ENCODE peak calls at places on chromosomes 7 and 10, in six cellular contexts. One of them, this sample, is unnamed.

GRCh38 chr10:28778524-28778923 is 101.2 kb downstream of the BAMBI start:
- DNase-seq in Caco-2: no peak
- DNase-seq in DND-41: no peak
- DNase-seq in heart right ventricle: no peak
- DNase-seq in cardiac muscle cell: peak; percentile 22
- DNase-seq in psoas muscle: no peak
- DNase-seq in this sample: no peak

GRCh38 chr7:125561006-125561405 is 631.4 kb upstream of the POT1 start:
- DNase-seq in Caco-2: no peak
- DNase-seq in DND-41: no peak
- DNase-seq in heart right ventricle: no peak
- DNase-seq in cardiac muscle cell: no peak
- DNase-seq in psoas muscle: no peak
- DNase-seq in this sample: no peak

GRCh38 chr10:80277567-80278250 is 11.7 kb downstream of the MAT1A start:
- DNase-seq in Caco-2: no peak
- DNase-seq in DND-41: no peak
- DNase-seq in heart right ventricle: no peak
- DNase-seq in cardiac muscle cell: no peak
- DNase-seq in psoas muscle: no peak
- DNase-seq in this sample: no peak

GRCh38 chr10:48430402-48430993 is 124.0 kb downstream of the MAPK8 start:
- DNase-seq in Caco-2: no peak
- DNase-seq in DND-41: no peak
- DNase-seq in heart right ventricle: no peak
- DNase-seq in cardiac muscle cell: no peak
- DNase-seq in psoas muscle: no peak
- DNase-seq in this sample: no peak

GRCh38 chr10:61987951-61988379 is 86.5 kb downstream of the ARID5B start:
- DNase-seq in Caco-2: no peak
- DNase-seq in DND-41: no peak
- DNase-seq in heart right ventricle: no peak
- DNase-seq in cardiac muscle cell: no peak
- DNase-seq in psoas muscle: no peak
- DNase-seq in this sample: peak; percentile 81

GRCh38 chr7:517848-518629 is 1.6 kb downstream of the PDGFA start:
- DNase-seq in Caco-2: no peak
- DNase-seq in DND-41: peak; percentile 55
- DNase-seq in heart right ventricle: peak; percentile 72
- DNase-seq in cardiac muscle cell: peak; percentile 83
- DNase-seq in psoas muscle: peak; percentile 86
- DNase-seq in this sample: no peak

GRCh38 chr10:29039659-29040309 is 249.1 kb upstream of the LYZL1 start:
- DNase-seq in Caco-2: no peak
- DNase-seq in DND-41: no peak
- DNase-seq in heart right ventricle: no peak
- DNase-seq in cardiac muscle cell: peak; percentile 96
- DNase-seq in psoas muscle: no peak
- DNase-seq in this sample: no peak

GRCh38 chr10:122221958-122222357 is 49.1 kb upstream of the BTBD16 start:
- DNase-seq in Caco-2: no peak
- DNase-seq in DND-41: no peak
- DNase-seq in heart right ventricle: no peak
- DNase-seq in cardiac muscle cell: no peak
- DNase-seq in psoas muscle: no peak
- DNase-seq in this sample: no peak

GRCh38 chr10:3806603-3807002 is 21.6 kb upstream of the KLF6 start:
- DNase-seq in Caco-2: peak; percentile 76
- DNase-seq in DND-41: no peak
- DNase-seq in heart right ventricle: no peak
- DNase-seq in cardiac muscle cell: peak; percentile 67
- DNase-seq in psoas muscle: no peak
- DNase-seq in this sample: no peak

GRCh38 chr7:29170781-29171180 is 23.8 kb upstream of the CHN2 start:
- DNase-seq in Caco-2: no peak
- DNase-seq in DND-41: no peak
- DNase-seq in heart right ventricle: no peak
- DNase-seq in cardiac muscle cell: no peak
- DNase-seq in psoas muscle: no peak
- DNase-seq in this sample: no peak

GRCh38 chr7:142459557-142459963 is 201.7 kb upstream of the PRSS58 start:
- DNase-seq in Caco-2: peak; percentile 67
- DNase-seq in DND-41: peak; percentile 74
- DNase-seq in heart right ventricle: no peak
- DNase-seq in cardiac muscle cell: peak; percentile 86
- DNase-seq in psoas muscle: no peak
- DNase-seq in this sample: no peak

GRCh38 chr7:157851501-157852067 is 514.8 kb downstream of the DNAJB6 start:
- DNase-seq in Caco-2: no peak
- DNase-seq in DND-41: peak; percentile 91
- DNase-seq in heart right ventricle: peak; percentile 56
- DNase-seq in cardiac muscle cell: no peak
- DNase-seq in psoas muscle: peak; percentile 81
- DNase-seq in this sample: no peak

GRCh38 chr10:36344816-36345215 is 702.7 kb upstream of the FZD8 start:
- DNase-seq in Caco-2: no peak
- DNase-seq in DND-41: no peak
- DNase-seq in heart right ventricle: no peak
- DNase-seq in cardiac muscle cell: no peak
- DNase-seq in psoas muscle: no peak
- DNase-seq in this sample: no peak

GRCh38 chr7:93030605-93031225 is 87.1 kb downstream of the SAMD9 start:
- DNase-seq in Caco-2: no peak
- DNase-seq in DND-41: no peak
- DNase-seq in heart right ventricle: no peak
- DNase-seq in cardiac muscle cell: no peak
- DNase-seq in psoas muscle: no peak
- DNase-seq in this sample: no peak

GRCh38 chr10:5040781-5041470 is 37.3 kb upstream of the AKR1C2 start:
- DNase-seq in Caco-2: no peak
- DNase-seq in DND-41: no peak
- DNase-seq in heart right ventricle: no peak
- DNase-seq in cardiac muscle cell: no peak
- DNase-seq in psoas muscle: no peak
- DNase-seq in this sample: no peak

GRCh38 chr7:18927134-18927533 is 190.3 kb downstream of the TWIST1 start:
- DNase-seq in Caco-2: no peak
- DNase-seq in DND-41: no peak
- DNase-seq in heart right ventricle: no peak
- DNase-seq in cardiac muscle cell: no peak
- DNase-seq in psoas muscle: no peak
- DNase-seq in this sample: no peak

GRCh38 chr7:27185708-27186449 is 847 bp upstream of the HOXA11 start:
- DNase-seq in Caco-2: peak; percentile 22
- DNase-seq in DND-41: no peak
- DNase-seq in heart right ventricle: no peak
- DNase-seq in cardiac muscle cell: no peak
- DNase-seq in psoas muscle: no peak
- DNase-seq in this sample: no peak
- H3K4me3 ChIP-seq in Caco-2: no peak overlapping the region
- H3K4me3 ChIP-seq in DND-41: no peak overlapping the region
- H3K4me3 ChIP-seq in heart right ventricle: no peak overlapping the region
- H3K4me3 ChIP-seq in cardiac muscle cell: no peak overlapping the region
- H3K4me3 ChIP-seq in psoas muscle: no peak overlapping the region
- H3K4me3 ChIP-seq in this sample: no peak overlapping the region

GRCh38 chr10:283140-283479 is 147.9 kb downstream of the ZMYND11 start:
- DNase-seq in Caco-2: no peak
- DNase-seq in DND-41: no peak
- DNase-seq in heart right ventricle: no peak
- DNase-seq in cardiac muscle cell: no peak
- DNase-seq in psoas muscle: no peak
- DNase-seq in this sample: no peak
- H3K36me3 ChIP-seq in Caco-2: peaks cover 1% of the 10 kb centered on the region
- H3K36me3 ChIP-seq in DND-41: no peaks in the 10 kb centered on the region
- H3K36me3 ChIP-seq in heart right ventricle: peaks cover 18% of the 10 kb centered on the region
- H3K36me3 ChIP-seq in cardiac muscle cell: no peaks in the 10 kb centered on the region
- H3K36me3 ChIP-seq in psoas muscle: peaks cover 3% of the 10 kb centered on the region
- H3K36me3 ChIP-seq in this sample: no peaks in the 10 kb centered on the region

DNA sequence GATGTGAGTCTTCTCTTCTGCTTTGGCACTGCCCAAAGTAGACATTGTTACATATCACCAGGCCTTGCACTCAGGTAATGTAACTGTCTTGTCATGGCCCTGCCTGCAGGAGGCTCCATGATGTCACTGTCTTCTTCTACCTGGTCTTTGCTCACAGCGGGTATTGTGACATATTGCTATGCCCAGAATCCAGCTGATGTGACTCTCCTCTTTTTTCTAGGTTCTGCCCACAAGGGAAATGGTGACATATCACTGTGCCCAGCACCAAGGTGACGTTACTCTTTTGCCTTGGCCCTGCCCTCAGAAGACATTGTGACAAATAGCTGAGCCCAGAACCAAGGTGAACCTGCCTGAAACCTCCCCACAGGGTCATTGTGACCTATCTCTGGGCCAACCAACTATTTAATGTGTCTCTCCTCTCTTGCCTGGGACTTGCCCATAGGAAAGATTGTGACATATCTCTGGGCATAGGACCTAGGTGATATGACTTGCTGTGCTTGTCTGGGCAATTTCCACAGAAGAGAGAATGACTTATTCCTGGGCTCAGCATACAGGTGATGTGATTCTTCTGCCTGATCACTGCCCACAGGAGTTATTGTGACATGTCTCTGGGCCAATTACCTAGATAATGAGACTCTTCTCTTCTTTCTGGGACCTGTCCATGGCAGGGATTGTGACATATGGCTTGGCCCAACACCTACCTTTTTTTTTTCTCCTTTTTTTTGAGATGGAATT is 26.5 kb upstream of the ZNF107 start:
- DNase-seq in Caco-2: no peak
- DNase-seq in DND-41: no peak
- DNase-seq in heart right ventricle: no peak
- DNase-seq in cardiac muscle cell: no peak
- DNase-seq in psoas muscle: no peak
- DNase-seq in this sample: no peak
- TF ChIP-seq CTCF in Caco-2: no peak
- TF ChIP-seq CTCF in DND-41: no peak
- TF ChIP-seq CTCF in heart right ventricle: no peak
- TF ChIP-seq CTCF in cardiac muscle cell: no peak
- TF ChIP-seq CTCF in psoas muscle: no peak
- TF ChIP-seq CTCF in this sample: no peak

GRCh38 chr7:8436965-8437364 is 3.6 kb downstream of the NXPH1 start:
- DNase-seq in Caco-2: peak; percentile 73
- DNase-seq in DND-41: peak; percentile 28
- DNase-seq in heart right ventricle: no peak
- DNase-seq in cardiac muscle cell: peak; percentile 14
- DNase-seq in psoas muscle: no peak
- DNase-seq in this sample: peak; percentile 74
- H3K4me3 ChIP-seq in Caco-2: peak overlapping the region; percentile 31
- H3K4me3 ChIP-seq in DND-41: no peak overlapping the region
- H3K4me3 ChIP-seq in heart right ventricle: no peak overlapping the region
- H3K4me3 ChIP-seq in cardiac muscle cell: no peak overlapping the region
- H3K4me3 ChIP-seq in psoas muscle: no peak overlapping the region
- H3K4me3 ChIP-seq in this sample: no peak overlapping the region

GRCh38 chr7:66078067-66078466 is 2.4 kb downstream of the ASL start:
- DNase-seq in Caco-2: no peak
- DNase-seq in DND-41: no peak
- DNase-seq in heart right ventricle: peak; percentile 35
- DNase-seq in cardiac muscle cell: no peak
- DNase-seq in psoas muscle: no peak
- DNase-seq in this sample: no peak

GRCh38 chr7:66082083-66082482 is 6.5 kb downstream of the ASL start:
- DNase-seq in Caco-2: no peak
- DNase-seq in DND-41: no peak
- DNase-seq in heart right ventricle: no peak
- DNase-seq in cardiac muscle cell: no peak
- DNase-seq in psoas muscle: no peak
- DNase-seq in this sample: no peak

GRCh38 chr7:66088861-66089838 is 13.5 kb downstream of the ASL start:
- DNase-seq in Caco-2: no peak
- DNase-seq in DND-41: no peak
- DNase-seq in heart right ventricle: no peak
- DNase-seq in cardiac muscle cell: no peak
- DNase-seq in psoas muscle: peak; percentile 16
- DNase-seq in this sample: no peak

GRCh38 chr7:66082886-66083415 is 7.3 kb downstream of the ASL start:
- DNase-seq in Caco-2: no peak
- DNase-seq in DND-41: no peak
- DNase-seq in heart right ventricle: no peak
- DNase-seq in cardiac muscle cell: no peak
- DNase-seq in psoas muscle: peak; percentile 32
- DNase-seq in this sample: no peak

DNA sequence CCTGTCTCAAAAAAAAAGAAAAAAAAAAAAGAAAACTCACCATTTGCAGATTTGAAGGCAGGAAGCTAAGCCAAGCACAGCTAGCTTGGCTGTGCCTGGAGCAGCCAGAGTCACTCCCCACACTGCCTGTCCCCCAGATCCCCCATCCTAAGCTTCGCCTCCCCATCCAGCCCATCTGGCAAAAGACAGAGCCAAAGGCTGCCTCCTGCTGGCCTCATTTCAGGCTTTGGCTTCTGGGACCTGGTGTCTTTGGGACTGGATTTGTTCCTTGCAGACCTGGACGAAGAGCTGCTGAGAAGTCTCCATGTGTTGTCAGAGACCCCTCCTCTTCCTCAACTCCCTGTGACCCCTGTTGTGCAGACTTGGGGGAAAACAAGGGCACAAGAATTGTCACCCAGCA is 8.1 kb downstream of the ASL start:
- DNase-seq in Caco-2: no peak
- DNase-seq in DND-41: no peak
- DNase-seq in heart right ventricle: no peak
- DNase-seq in cardiac muscle cell: no peak
- DNase-seq in psoas muscle: no peak
- DNase-seq in this sample: no peak
- H3K36me3 ChIP-seq in Caco-2: no peaks in the 10 kb centered on the region
- H3K36me3 ChIP-seq in DND-41: no peaks in the 10 kb centered on the region
- H3K36me3 ChIP-seq in heart right ventricle: no peaks in the 10 kb centered on the region
- H3K36me3 ChIP-seq in cardiac muscle cell: no peaks in the 10 kb centered on the region
- H3K36me3 ChIP-seq in psoas muscle: no peaks in the 10 kb centered on the region
- H3K36me3 ChIP-seq in this sample: peaks cover 22% of the 10 kb centered on the region

DNA sequence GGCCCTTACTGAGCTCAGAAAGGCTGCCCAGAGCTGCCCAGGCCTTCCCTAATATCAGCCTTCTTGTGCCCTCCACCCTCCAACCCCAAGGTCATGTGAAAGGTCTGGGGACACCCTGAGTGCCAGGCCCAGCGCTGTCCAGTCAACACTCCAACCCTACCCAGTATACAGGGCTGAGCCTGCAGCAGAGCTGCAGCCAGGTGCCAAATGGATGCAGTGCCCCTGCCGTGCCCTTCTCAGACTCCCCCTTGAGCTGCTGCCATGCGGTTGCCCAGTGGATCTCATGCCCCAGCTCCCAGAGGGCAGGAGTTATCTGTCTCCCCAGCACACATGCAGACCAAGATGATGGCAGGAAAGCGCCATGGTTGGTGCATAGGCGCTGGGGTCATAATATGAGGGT is 61.5 kb downstream of the ZMIZ1 start:
- DNase-seq in Caco-2: no peak
- DNase-seq in DND-41: no peak
- DNase-seq in heart right ventricle: no peak
- DNase-seq in cardiac muscle cell: no peak
- DNase-seq in psoas muscle: no peak
- DNase-seq in this sample: no peak
- TF ChIP-seq CTCF in Caco-2: no peak
- TF ChIP-seq CTCF in DND-41: no peak
- TF ChIP-seq CTCF in heart right ventricle: no peak
- TF ChIP-seq CTCF in cardiac muscle cell: no peak
- TF ChIP-seq CTCF in psoas muscle: no peak
- TF ChIP-seq CTCF in this sample: no peak

DNA sequence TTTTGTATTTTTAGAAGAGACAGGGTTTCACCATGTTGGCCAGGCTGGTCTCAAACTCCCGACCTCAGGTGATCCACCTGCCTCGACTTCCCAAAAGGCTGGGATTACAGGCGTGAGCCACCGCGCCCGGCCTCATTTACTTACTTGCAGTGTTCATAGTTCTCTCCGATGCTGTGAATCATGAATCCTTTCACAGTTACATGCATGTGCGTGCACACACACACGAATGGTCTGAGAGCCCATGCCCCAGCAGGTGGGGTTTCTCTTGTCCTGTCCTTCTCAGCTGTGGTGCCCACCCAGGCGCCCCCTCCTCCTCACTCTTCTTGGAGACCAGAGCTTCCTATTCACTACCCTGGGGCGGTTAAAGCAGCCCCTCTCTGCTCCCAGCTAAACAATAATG is 50.6 kb downstream of the RBM17 start:
- DNase-seq in Caco-2: no peak
- DNase-seq in DND-41: no peak
- DNase-seq in heart right ventricle: no peak
- DNase-seq in cardiac muscle cell: no peak
- DNase-seq in psoas muscle: no peak
- DNase-seq in this sample: no peak
- H3K4me3 ChIP-seq in Caco-2: no peak overlapping the region
- H3K4me3 ChIP-seq in DND-41: no peak overlapping the region
- H3K4me3 ChIP-seq in heart right ventricle: no peak overlapping the region
- H3K4me3 ChIP-seq in cardiac muscle cell: no peak overlapping the region
- H3K4me3 ChIP-seq in psoas muscle: peak overlapping the region; percentile 59
- H3K4me3 ChIP-seq in this sample: no peak overlapping the region

This sample was measured in GM06990.